ENCODE peak calls at places on chromosomes 11 and 22, in four cellular contexts. One of them, this sample, is unnamed.

GRCh38 chr11:120183701-120184141 is 27.1 kb upstream of the OAF start:
- DNase-seq in tibial artery: no peak
- DNase-seq in tibial nerve: no peak
- DNase-seq in kidney: no peak
- DNase-seq in this sample: no peak

GRCh38 chr11:76910620-76911414 is 50.1 kb downstream of the ACER3 start:
- DNase-seq in kidney: peak; percentile 78
- DNase-seq in tibial artery: peak; percentile 48
- DNase-seq in tibial nerve: peak; percentile 81
- DNase-seq in this sample: peak; percentile 10

GRCh38 chr11:10906521-10906920 is 48.7 kb upstream of the ZBED5 start:
- DNase-seq in tibial artery: no peak
- DNase-seq in tibial nerve: no peak
- DNase-seq in kidney: no peak
- DNase-seq in this sample: no peak

GRCh38 chr11:40170076-40170475 is 1289.4 kb downstream of the LRRC4C start:
- DNase-seq in tibial nerve: no peak
- DNase-seq in tibial artery: no peak
- DNase-seq in kidney: no peak
- DNase-seq in this sample: no peak

GRCh38 chr11:8987446-8987845 is 16.4 kb downstream of the NRIP3 start:
- DNase-seq in tibial artery: no peak
- DNase-seq in kidney: no peak
- DNase-seq in tibial nerve: no peak
- DNase-seq in this sample: no peak

GRCh38 chr11:127521413-127521812 is 520.8 kb upstream of the KIRREL3 start:
- DNase-seq in tibial artery: no peak
- DNase-seq in kidney: no peak
- DNase-seq in tibial nerve: no peak
- DNase-seq in this sample: no peak

GRCh38 chr11:64868904-64869570 is 9.4 kb downstream of the EHD1 start:
- DNase-seq in kidney: no peak
- DNase-seq in tibial nerve: no peak
- DNase-seq in tibial artery: no peak
- DNase-seq in this sample: peak; percentile 61

GRCh38 chr11:125285844-125286243 is 121.3 kb downstream of the PKNOX2 start:
- DNase-seq in kidney: peak; percentile 30
- DNase-seq in tibial artery: no peak
- DNase-seq in tibial nerve: no peak
- DNase-seq in this sample: no peak

GRCh38 chr11:90542092-90542491 is 319.2 kb upstream of the CHORDC1 start:
- DNase-seq in kidney: no peak
- DNase-seq in tibial artery: no peak
- DNase-seq in tibial nerve: no peak
- DNase-seq in this sample: no peak

GRCh38 chr11:102305352-102306047 is 11.8 kb upstream of the BIRC3 start:
- DNase-seq in tibial nerve: no peak
- DNase-seq in tibial artery: no peak
- DNase-seq in kidney: no peak
- DNase-seq in this sample: no peak

GRCh38 chr11:12834166-12834565 is 159.9 kb downstream of the TEAD1 start:
- DNase-seq in tibial artery: no peak
- DNase-seq in tibial nerve: no peak
- DNase-seq in kidney: no peak
- DNase-seq in this sample: no peak

GRCh38 chr11:221998-222789 is 13.9 kb downstream of the SIRT3 start:
- DNase-seq in tibial artery: no peak
- DNase-seq in tibial nerve: no peak
- DNase-seq in kidney: peak; percentile 62
- DNase-seq in this sample: no peak

GRCh38 chr11:8025123-8025522 is 38.0 kb downstream of the EIF3F start:
- DNase-seq in tibial nerve: no peak
- DNase-seq in tibial artery: no peak
- DNase-seq in kidney: no peak
- DNase-seq in this sample: no peak

GRCh38 chr11:114348200-114349191 is 51.8 kb downstream of the C11orf71 start:
- DNase-seq in tibial nerve: peak; percentile 76
- DNase-seq in tibial artery: peak; percentile 45
- DNase-seq in kidney: no peak
- DNase-seq in this sample: no peak

GRCh38 chr11:92413757-92414513 is 189.3 kb downstream of the FAT3 start:
- DNase-seq in tibial artery: no peak
- DNase-seq in tibial nerve: no peak
- DNase-seq in kidney: no peak
- DNase-seq in this sample: no peak

GRCh38 chr22:36368359-36368983 is 19.3 kb downstream of the MYH9 start:
- DNase-seq in tibial artery: no peak
- DNase-seq in tibial nerve: no peak
- DNase-seq in kidney: no peak
- DNase-seq in this sample: no peak
- H3K4me3 ChIP-seq in tibial artery: peak overlapping the region; percentile 26
- H3K4me3 ChIP-seq in tibial nerve: no peak overlapping the region
- H3K4me3 ChIP-seq in kidney: no peak overlapping the region
- H3K4me3 ChIP-seq in this sample: peak overlapping the region; percentile 13

GRCh38 chr11:1573847-1574255 is 1.8 kb upstream of the DUSP8 start:
- DNase-seq in tibial nerve: no peak
- DNase-seq in kidney: no peak
- DNase-seq in tibial artery: peak; percentile 22
- DNase-seq in this sample: no peak
- H3K4me3 ChIP-seq in tibial nerve: peak overlapping the region; percentile 26
- H3K4me3 ChIP-seq in kidney: peak overlapping the region; percentile 39
- H3K4me3 ChIP-seq in tibial artery: peak overlapping the region; percentile 85
- H3K4me3 ChIP-seq in this sample: peak overlapping the region; percentile 38

GRCh38 chr11:63670077-63670737 is 969 bp downstream of the ATL3 start:
- DNase-seq in kidney: no peak
- DNase-seq in tibial nerve: peak; percentile 35
- DNase-seq in tibial artery: no peak
- DNase-seq in this sample: no peak
- H3K4me3 ChIP-seq in kidney: peak overlapping the region; percentile 78
- H3K4me3 ChIP-seq in tibial nerve: peak overlapping the region; percentile 86
- H3K4me3 ChIP-seq in tibial artery: peak overlapping the region; percentile 99
- H3K4me3 ChIP-seq in this sample: peak overlapping the region; percentile 96

DNA sequence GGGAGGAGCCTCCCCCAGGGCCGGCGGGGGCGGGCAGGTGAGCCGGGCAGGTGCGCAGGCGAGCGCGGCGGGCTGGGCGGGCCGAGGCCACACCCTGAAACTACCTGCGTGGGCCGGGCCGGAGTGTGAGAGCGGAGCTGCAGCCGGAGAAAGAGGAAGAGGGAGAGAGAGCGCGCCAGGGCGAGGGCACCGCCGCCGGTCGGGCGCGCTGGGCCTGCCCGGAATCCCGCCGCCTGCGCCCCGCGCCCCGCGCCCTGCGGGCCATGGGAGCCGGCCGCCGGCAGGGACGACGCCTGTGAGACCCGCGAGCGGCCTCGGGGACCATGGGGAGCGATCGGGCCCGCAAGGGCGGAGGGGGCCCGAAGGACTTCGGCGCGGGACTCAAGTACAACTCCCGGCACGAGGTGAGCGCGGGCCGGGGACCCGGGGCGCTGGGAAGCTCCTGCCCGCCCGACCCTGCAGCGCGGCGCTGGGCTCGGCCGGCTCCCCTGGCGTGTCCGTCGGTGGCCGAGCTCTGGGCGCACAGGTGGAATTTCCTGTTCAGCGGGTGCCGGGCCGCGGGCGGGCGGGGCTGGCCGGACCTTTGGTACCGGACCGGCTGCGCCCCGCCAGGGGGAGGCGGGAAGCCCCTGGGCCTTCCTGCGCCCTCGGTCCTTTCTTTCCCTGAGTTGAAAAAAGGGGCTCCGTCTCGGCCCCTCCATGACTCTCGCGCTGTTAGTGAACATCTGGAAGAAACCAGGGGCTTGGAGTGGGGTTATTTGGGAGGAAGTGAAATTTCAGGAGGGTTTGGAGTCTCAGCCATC is at the start of gene ST14:
- DNase-seq in tibial artery: no peak
- DNase-seq in kidney: peak; percentile 93
- DNase-seq in tibial nerve: no peak
- DNase-seq in this sample: no peak
- H3K4me3 ChIP-seq in tibial artery: peak within 1 kb of the TSS; percentile 14
- H3K4me3 ChIP-seq in kidney: peak within 1 kb of the TSS; percentile 63
- H3K4me3 ChIP-seq in tibial nerve: peak within 1 kb of the TSS; percentile 22
- H3K4me3 ChIP-seq in this sample: peak within 1 kb of the TSS; percentile 15

GRCh38 chr22:50281957-50282356 is 11.8 kb upstream of the MAPK11 start:
- DNase-seq in kidney: no peak
- DNase-seq in tibial nerve: no peak
- DNase-seq in tibial artery: no peak
- DNase-seq in this sample: no peak
- H3K4me3 ChIP-seq in kidney: no peak overlapping the region
- H3K4me3 ChIP-seq in tibial nerve: no peak overlapping the region
- H3K4me3 ChIP-seq in tibial artery: no peak overlapping the region
- H3K4me3 ChIP-seq in this sample: no peak overlapping the region

GRCh38 chr22:37334859-37335818 is 52.8 kb downstream of the CYTH4 start:
- DNase-seq in tibial nerve: no peak
- DNase-seq in kidney: no peak
- DNase-seq in tibial artery: no peak
- DNase-seq in this sample: no peak

GRCh38 chr22:37331811-37332536 is 49.7 kb downstream of the CYTH4 start:
- DNase-seq in tibial artery: no peak
- DNase-seq in tibial nerve: no peak
- DNase-seq in kidney: no peak
- DNase-seq in this sample: no peak

GRCh38 chr22:37334461-37334858 is 52.2 kb downstream of the CYTH4 start:
- DNase-seq in tibial nerve: no peak
- DNase-seq in kidney: no peak
- DNase-seq in tibial artery: no peak
- DNase-seq in this sample: no peak

GRCh38 chr22:37335819-37336199 is 53.5 kb downstream of the CYTH4 start:
- DNase-seq in tibial artery: no peak
- DNase-seq in tibial nerve: no peak
- DNase-seq in kidney: no peak
- DNase-seq in this sample: no peak

GRCh38 chr22:37333724-37334460 is 51.6 kb downstream of the CYTH4 start:
- DNase-seq in kidney: no peak
- DNase-seq in tibial artery: no peak
- DNase-seq in tibial nerve: no peak
- DNase-seq in this sample: no peak
- H3K4me3 ChIP-seq in kidney: no peak overlapping the region
- H3K4me3 ChIP-seq in tibial artery: no peak overlapping the region
- H3K4me3 ChIP-seq in tibial nerve: no peak overlapping the region
- H3K4me3 ChIP-seq in this sample: no peak overlapping the region

DNA sequence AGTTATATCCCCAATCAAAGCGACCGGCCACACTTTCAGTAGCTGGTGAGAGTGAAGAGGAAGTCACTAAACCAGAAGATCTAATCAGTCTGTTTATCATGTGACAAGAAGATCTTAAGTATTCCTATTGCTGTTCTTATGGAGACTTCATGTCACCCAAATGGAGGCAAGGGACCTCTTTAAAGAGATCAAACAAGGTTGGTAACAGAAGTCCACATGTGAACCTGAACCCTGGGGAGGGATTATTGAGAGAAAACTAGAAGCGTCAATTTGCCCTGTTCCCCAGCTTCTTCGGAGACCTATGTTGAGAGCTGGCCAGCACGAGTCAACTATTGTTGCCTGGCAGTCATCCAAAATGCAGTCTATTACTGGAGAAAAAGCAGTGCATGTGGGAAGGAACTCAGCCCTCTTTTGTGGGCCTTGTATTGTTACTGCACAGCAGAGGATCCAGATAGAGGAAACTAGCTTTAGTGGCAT is 76.9 kb upstream of the CTSC start:
- DNase-seq in tibial artery: peak; percentile 32
- DNase-seq in tibial nerve: peak; percentile 62
- DNase-seq in kidney: no peak
- DNase-seq in this sample: peak; percentile 67
- H3K4me3 ChIP-seq in tibial artery: no peak overlapping the region
- H3K4me3 ChIP-seq in tibial nerve: no peak overlapping the region
- H3K4me3 ChIP-seq in kidney: no peak overlapping the region
- H3K4me3 ChIP-seq in this sample: no peak overlapping the region

This sample was measured in heart right ventricle.